ENCODE peak calls at places on chromosomes 5 and 9, in ten cellular contexts. J, N, O, F, M, G, I, A, E and U are unnamed samples.

GRCh38 chr5:178227929-178228328 is 4.7 kb downstream of the PHYKPL start:
- DNase-seq in A (no peak), O (no peak), N (peak), M (no peak), G (no peak), F (no peak), J (no peak), I (no peak), E (peak), U (no peak)

GRCh38 chr9:122201641-122202040 is 27.1 kb downstream of the LHX6 start:
- DNase-seq in I (peak), J (peak), N (no peak), A (no peak), M (no peak), G (no peak), O (peak), F (no peak), E (no peak), U (no peak)

GRCh38 chr5:149432861-149433462 is 53.9 kb upstream of the IL17B start:
- DNase-seq in N (no peak), G (no peak), J (no peak), E (no peak), M (no peak), O (no peak), F (peak), I (no peak), A (no peak), U (no peak)

GRCh38 chr5:113389116-113389515 is 45.7 kb downstream of the TSSK1B start:
- DNase-seq in I (no peak), N (no peak), M (no peak), E (no peak), A (no peak), J (no peak), F (no peak), O (no peak), G (no peak), U (no peak)

GRCh38 chr9:93136011-93136440 is 2.0 kb upstream of the NINJ1 start:
- DNase-seq in O (peak), J (peak), M (peak), A (peak), E (no peak), G (no peak), N (no peak), F (no peak), I (no peak), U (no peak)

GRCh38 chr5:39760385-39761198 is 335.8 kb upstream of the DAB2 start:
- DNase-seq in O (peak), N (no peak), M (peak), G (no peak), E (no peak), J (no peak), A (peak), I (peak), F (peak), U (no peak)

GRCh38 chr5:139124774-139125391 is 73.3 kb downstream of the SIL1 start:
- DNase-seq in I (no peak), J (no peak), O (no peak), A (no peak), E (no peak), M (no peak), F (peak), G (no peak), N (no peak), U (no peak)

GRCh38 chr9:85130260-85130659 is 460.7 kb downstream of the NTRK2 start:
- DNase-seq in N (no peak), F (no peak), J (no peak), O (no peak), G (no peak), E (no peak), I (no peak), M (no peak), A (no peak), U (no peak)

GRCh38 chr5:54275361-54275760 is 35.0 kb downstream of the ARL15 start:
- DNase-seq in O (peak), A (no peak), N (no peak), E (no peak), I (no peak), M (no peak), F (no peak), J (no peak), G (no peak), U (no peak)

GRCh38 chr5:144093400-144093799 is 77.1 kb downstream of the YIPF5 start:
- DNase-seq in E (no peak), A (no peak), J (no peak), G (no peak), M (no peak), O (no peak), F (no peak), I (no peak), N (no peak), U (no peak)

GRCh38 chr5:22560115-22560514 is 293.0 kb downstream of the CDH12 start:
- DNase-seq in F (no peak), A (peak), G (no peak), E (no peak), M (peak), O (peak), I (peak), J (no peak), N (no peak), U (no peak)

GRCh38 chr9:32431940-32432555 is 47.6 kb downstream of the ACO1 start:
- DNase-seq in E (no peak), G (peak), M (peak), N (no peak), F (peak), O (peak), I (no peak), J (peak), A (peak), U (peak)

GRCh38 chr5:141821430-141821925 is 56.7 kb downstream of the PCDH1 start:
- DNase-seq in I (peak), N (no peak), M (peak), E (no peak), J (no peak), G (no peak), O (peak), A (peak), F (no peak), U (no peak)

GRCh38 chr5:41334758-41335157 is 121.4 kb upstream of the C6 start:
- DNase-seq in J (no peak), A (no peak), G (no peak), O (peak), I (no peak), N (no peak), M (peak), F (no peak), E (no peak), U (no peak)

GRCh38 chr9:108022246-108022935 is 532.8 kb upstream of the KLF4 start:
- DNase-seq in F (no peak), E (no peak), G (no peak), O (no peak), A (no peak), N (no peak), I (no peak), J (no peak), M (no peak), U (no peak)

GRCh38 chr5:123700624-123701023 is 188.6 kb downstream of the CSNK1G3 start:
- DNase-seq in E (no peak), I (peak), A (peak), N (no peak), F (no peak), G (no peak), J (no peak), O (peak), M (peak), U (no peak)

GRCh38 chr9:5620494-5620893 is 8.4 kb upstream of the RIC1 start:
- DNase-seq in G (no peak), J (no peak), M (no peak), O (no peak), I (no peak), N (no peak), A (no peak), E (no peak), F (no peak), U (no peak)

GRCh38 chr5:168529361-168530234 is 493 bp downstream of the FBLL1 start:
- DNase-seq in O (no peak), M (peak), E (no peak), I (no peak), F (no peak), N (no peak), G (no peak), A (no peak), J (no peak), U (peak)

GRCh38 chr5:126056362-126056761 is 366.8 kb upstream of the GRAMD2B start:
- DNase-seq in I (no peak), F (no peak), A (no peak), M (no peak), E (no peak), G (no peak), O (no peak), N (no peak), J (no peak), U (no peak)

GRCh38 chr5:95697781-95698681 is 15.2 kb upstream of the SPATA9 start:
- DNase-seq in N (no peak), E (no peak), M (no peak), I (no peak), G (no peak), J (no peak), A (peak), F (no peak), O (peak), U (no peak)

GRCh38 chr5:149878371-149878770 is 66.2 kb downstream of the PDE6A start:
- DNase-seq in E (no peak), N (no peak), I (no peak), A (peak), G (no peak), F (no peak), J (no peak), M (peak), O (no peak), U (no peak)

GRCh38 chr9:90097237-90097636 is 492.4 kb downstream of the GADD45G start:
- DNase-seq in J (no peak), G (no peak), E (no peak), N (no peak), M (no peak), I (no peak), A (no peak), F (no peak), O (no peak), U (no peak)

GRCh38 chr9:21160178-21160577 is 6.3 kb downstream of the IFNA21 start:
- DNase-seq in A (no peak), M (peak), F (no peak), O (peak), G (no peak), I (no peak), E (no peak), J (no peak), N (no peak), U (no peak)

GRCh38 chr5:134046801-134047707 is 42.3 kb upstream of the VDAC1 start:
- DNase-seq in M (no peak), F (no peak), A (no peak), E (no peak), I (no peak), J (no peak), O (no peak), G (no peak), N (no peak), U (no peak)

GRCh38 chr9:74281674-74282073 is 215.5 kb upstream of the RORB start:
- DNase-seq in G (peak), I (no peak), J (no peak), N (no peak), F (no peak), E (no peak), M (no peak), A (peak), O (no peak), U (no peak)

GRCh38 chr5:52810426-52810825 is 22.7 kb downstream of the ITGA1 start:
- DNase-seq in O (no peak), N (no peak), G (no peak), J (no peak), E (no peak), F (no peak), I (no peak), A (no peak), M (no peak), U (no peak)

GRCh38 chr5:152290181-152290580 is 114.9 kb downstream of the NMUR2 start:
- DNase-seq in I (no peak), E (no peak), M (no peak), O (no peak), F (no peak), N (no peak), G (no peak), J (no peak), A (no peak), U (no peak)

GRCh38 chr5:34487202-34487879 is 168.8 kb upstream of the RAI14 start:
- DNase-seq in M (peak), N (no peak), I (peak), J (no peak), O (peak), G (no peak), E (no peak), F (peak), A (peak), U (no peak)

DNA sequence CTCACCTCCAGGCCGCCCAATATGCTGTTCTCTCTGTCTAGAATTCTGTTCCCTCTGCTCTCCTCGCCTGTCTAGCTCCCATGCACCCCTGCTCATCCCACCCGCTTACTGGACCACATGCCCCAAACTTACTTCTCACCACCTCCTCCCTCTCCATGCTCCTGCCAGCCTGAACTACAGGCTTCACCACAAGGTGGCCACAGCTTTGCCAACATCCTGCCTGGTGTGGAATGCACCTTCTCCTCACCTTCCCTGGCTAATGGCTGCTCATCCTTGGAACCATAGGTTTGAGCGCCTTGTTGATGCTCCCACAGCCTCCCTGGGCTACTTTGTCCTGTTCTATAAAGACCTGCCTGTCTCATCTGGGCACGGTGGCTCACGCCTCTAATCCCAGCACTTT is 9.6 kb downstream of the LAMC3 start:
- DNase-seq in O (no peak), J (no peak), A (peak), N (no peak), G (no peak), I (no peak), E (no peak), F (no peak), M (no peak), U (no peak)
- TF ChIP-seq CTCF in O (peak), J (no peak), A (no peak), N (peak), G (peak), I (peak), E (no peak), F (peak), M (peak), U (no peak)

DNA sequence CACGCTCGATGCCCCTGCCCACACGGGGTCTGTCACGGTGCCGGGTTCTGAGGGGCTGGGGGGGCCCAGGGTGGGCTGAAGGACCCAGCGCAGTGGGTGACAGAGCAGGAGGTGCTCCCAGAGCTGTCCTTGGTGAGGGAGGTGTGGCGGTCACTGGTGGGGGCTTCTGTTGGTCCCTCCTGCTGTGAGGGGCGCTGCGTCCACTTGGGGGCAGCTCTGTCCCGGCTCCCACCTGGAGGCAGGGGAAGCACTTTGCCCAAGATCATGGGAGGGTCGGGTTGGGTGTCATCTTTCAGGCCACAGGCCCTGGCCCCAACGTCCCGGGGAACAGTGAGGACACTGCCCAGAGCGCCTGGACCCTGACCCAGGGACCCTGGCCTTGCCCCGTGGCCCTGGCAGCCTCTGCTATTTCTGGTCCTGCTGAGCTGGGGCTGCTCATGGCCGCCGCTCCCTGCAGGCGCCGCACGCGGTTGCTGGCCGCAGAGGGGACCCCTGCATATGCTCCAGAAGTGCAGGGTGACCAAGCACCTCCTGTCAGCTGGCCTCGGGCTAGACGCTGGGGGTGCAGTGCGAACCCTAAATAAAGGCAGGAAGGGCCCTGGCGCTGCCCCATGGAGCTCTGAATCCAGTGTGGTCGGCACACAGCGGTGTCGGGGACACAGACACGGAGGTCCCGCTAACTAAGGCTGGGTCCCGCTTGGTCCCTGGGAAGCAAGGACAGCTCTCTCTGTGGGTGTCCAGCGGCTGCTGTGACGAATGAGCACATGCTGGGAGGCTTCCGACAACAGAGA is 11.6 kb upstream of the RNU6ATAC start:
- DNase-seq in N (peak), M (peak), E (peak), F (no peak), G (no peak), J (peak), A (no peak), I (no peak), O (no peak), U (peak)
- TF ChIP-seq CTCF in N (peak), M (peak), E (peak), F (peak), G (no peak), J (no peak), A (no peak), I (peak), O (peak), U (no peak)

GRCh38 chr9:87501806-87502205 is 4.1 kb downstream of the DAPK1 start:
- DNase-seq in M (no peak), N (no peak), G (no peak), O (no peak), J (no peak), A (no peak), I (no peak), F (no peak), E (no peak), U (no peak)

GRCh38 chr9:87500894-87501656 is 3.4 kb downstream of the DAPK1 start:
- DNase-seq in I (no peak), G (no peak), A (no peak), F (no peak), M (no peak), J (no peak), N (no peak), E (no peak), O (no peak), U (no peak)

GRCh38 chr9:87498816-87499454 is 1.3 kb downstream of the DAPK1 start:
- DNase-seq in I (no peak), M (no peak), J (no peak), O (no peak), F (no peak), N (no peak), E (no peak), A (no peak), G (no peak), U (no peak)

GRCh38 chr9:87499455-87500015 is 1.9 kb downstream of the DAPK1 start:
- DNase-seq in G (no peak), A (no peak), I (no peak), E (no peak), J (no peak), M (no peak), F (no peak), O (no peak), N (no peak), U (no peak)

DNA sequence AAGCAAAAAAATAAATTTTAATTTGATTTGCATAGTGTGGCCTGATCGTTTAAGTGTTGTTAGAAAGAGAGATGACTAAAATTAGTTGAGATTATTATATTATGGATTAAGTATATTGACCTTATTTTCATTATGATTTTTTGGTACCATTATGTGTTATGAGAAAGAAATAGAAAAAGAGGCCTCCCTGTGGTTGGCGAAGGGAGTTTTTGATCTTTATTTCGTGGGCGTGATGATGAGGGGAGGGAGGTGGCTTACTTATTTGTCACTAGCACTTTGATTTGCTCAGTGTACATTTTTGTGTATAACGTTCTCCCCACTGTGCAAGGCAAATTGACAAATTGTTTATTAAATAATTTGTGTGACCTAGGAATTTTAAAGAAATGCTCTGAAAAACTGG is 2.8 kb downstream of the DAPK1 start:
- DNase-seq in G (no peak), N (no peak), A (peak), F (no peak), E (no peak), O (no peak), I (no peak), J (no peak), M (peak), U (no peak)
- TF ChIP-seq CTCF in G (no peak), N (peak), A (peak), F (no peak), E (no peak), O (no peak), I (no peak), J (no peak), M (no peak), U (no peak)

DNA sequence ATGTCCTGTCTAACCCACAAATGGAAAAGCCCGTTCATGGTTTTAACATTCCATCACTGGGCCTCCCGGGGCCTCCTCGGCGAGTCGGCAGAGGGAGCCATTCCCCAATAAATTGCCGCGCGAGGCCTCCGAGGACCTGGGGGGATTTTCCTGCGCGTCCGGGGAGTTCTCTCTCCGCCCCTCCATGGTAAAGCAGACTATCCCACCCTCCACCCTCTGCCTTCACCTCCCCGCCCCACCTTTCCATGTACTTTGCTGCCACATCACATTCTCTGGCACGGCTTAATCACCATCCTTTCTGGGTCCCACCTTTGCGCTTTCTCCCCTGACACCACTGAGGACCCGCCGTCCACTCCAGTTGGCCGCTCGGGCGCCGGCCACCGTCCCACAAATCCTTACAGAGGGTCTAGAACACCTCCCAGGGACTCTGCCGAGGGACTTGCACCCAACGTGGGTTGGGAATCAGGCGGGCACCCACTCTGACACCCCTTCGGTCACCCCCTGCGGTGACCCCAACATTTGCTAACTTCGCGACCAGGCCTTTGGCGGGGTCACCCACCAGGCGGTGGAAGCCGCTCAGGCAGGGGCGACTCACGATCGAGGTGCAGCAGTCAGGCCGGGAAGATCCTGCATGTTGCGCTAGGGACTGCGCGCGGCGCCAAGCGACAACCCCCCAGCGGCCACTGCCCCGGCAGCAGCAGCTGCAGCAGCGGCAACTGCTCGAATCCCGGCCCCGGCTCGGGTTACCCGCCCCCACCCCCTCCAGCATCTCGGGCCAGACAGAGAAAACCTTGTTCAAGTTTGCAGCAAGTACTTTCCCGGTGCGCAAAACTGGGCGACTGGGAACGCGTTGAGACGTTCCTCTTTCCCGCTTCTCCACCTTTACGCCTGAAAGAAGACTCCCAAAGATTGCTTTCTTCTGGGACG is at the start of gene MEGF10:
- DNase-seq in E (no peak), F (no peak), O (peak), M (peak), G (no peak), A (no peak), I (no peak), J (no peak), N (no peak), U (peak)
- TF ChIP-seq CTCF in E (peak), F (peak), O (peak), M (peak), G (no peak), A (peak), I (peak), J (no peak), N (peak), U (peak)

DNA sequence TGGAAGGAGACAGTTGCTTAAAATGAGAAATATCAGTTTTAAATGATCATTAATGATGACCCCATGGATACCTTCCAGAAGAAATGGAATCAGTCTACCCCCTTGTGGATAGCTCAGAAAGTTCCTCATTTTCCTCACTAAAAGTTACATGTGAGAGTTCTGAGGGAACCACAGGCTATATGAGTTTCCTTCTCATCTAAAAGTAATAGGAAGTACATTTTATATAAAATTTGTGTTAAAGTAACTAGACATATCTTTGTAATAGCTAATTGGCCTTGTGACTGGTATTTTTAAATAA is 104.9 kb upstream of the SLC25A48 start:
- DNase-seq in A (no peak), G (no peak), F (no peak), M (no peak), O (no peak), N (no peak), J (no peak), I (no peak), E (no peak), U (no peak)
- TF ChIP-seq CTCF in A (peak), G (peak), F (no peak), M (peak), O (peak), N (peak), J (no peak), I (peak), E (peak), U (peak)